ENCODE peak calls at places on chromosomes 4 and X, in six cellular contexts. U is activated T-helper 1 cell treated with anti-CD3 and anti-CD28 coated beads, Interleukin-12 subunit alpha, Interleukin-12 subunit beta, Interleukin-2, Interleukin-4 antibody, amounts not matched to agents 30 ng/mL and 10 ng/mL and 1 ng/mL, durations not matched to agents 14 hours and 24 hours and 36 hours; T is chondrocyte; P is Panc1; F is body of pancreas; D is H7. X is an unnamed sample.

GRCh38 chr4:14853186-14853946 is 148.9 kb upstream of the CPEB2 start:
- DNase-seq in U (no peak), T (no peak), P (no peak), F (no peak), D (no peak), X (peak; percentile 83)

GRCh38 chr4:182338731-182339130 is 95.5 kb downstream of the TENM3 start:
- DNase-seq in U (no peak), T (no peak), P (no peak), F (no peak), D (no peak), X (no peak)

GRCh38 chr4:182533948-182534347 is 290.7 kb downstream of the TENM3 start:
- DNase-seq in U (no peak), T (no peak), P (no peak), F (no peak), D (no peak), X (peak; percentile 74)

GRCh38 chr4:139025841-139026240 is 10.3 kb downstream of the NOCT start:
- DNase-seq in U (no peak), T (no peak), P (no peak), F (no peak), D (no peak), X (no peak)

GRCh38 chr4:112952301-112952700 is 97.2 kb upstream of the ANK2 start:
- DNase-seq in U (no peak), T (no peak), P (no peak), F (no peak), D (no peak), X (no peak)

GRCh38 chr4:174380699-174381098 is 97.0 kb downstream of the CEP44 start:
- DNase-seq in U (no peak), T (no peak), P (no peak), F (no peak), D (no peak), X (no peak)

GRCh38 chrX:70433848-70434351 is 10.7 kb upstream of the DLG3 start:
- DNase-seq in U (peak; percentile 64), T (no peak), P (peak; percentile 20), F (peak; percentile 81), D (peak; percentile 87), X (peak; percentile 56)

GRCh38 chrX:107207943-107208342 is 1.5 kb downstream of the DNAAF6 start:
- DNase-seq in U (no peak), T (no peak), P (no peak), F (no peak), D (no peak), X (no peak)

GRCh38 chrX:136736690-136737089 is 44.0 kb downstream of the ARHGEF6 start:
- DNase-seq in U (no peak), T (no peak), P (no peak), F (no peak), D (no peak), X (no peak)

GRCh38 chr4:17324431-17324830 is 187.5 kb downstream of the QDPR start:
- DNase-seq in U (peak; percentile 21), T (no peak), P (no peak), F (peak; percentile 22), D (peak; percentile 49), X (peak; percentile 39)

GRCh38 chr4:121674696-121675095 is 22.1 kb downstream of the ANXA5 start:
- DNase-seq in U (no peak), T (no peak), P (no peak), F (no peak), D (no peak), X (no peak)

GRCh38 chr4:52852041-52852440 is 10.1 kb upstream of the RASL11B start:
- DNase-seq in U (no peak), T (no peak), P (no peak), F (no peak), D (no peak), X (no peak)

GRCh38 chr4:186701788-186702187 is 21.9 kb downstream of the FAT1 start:
- DNase-seq in U (no peak), T (no peak), P (no peak), F (no peak), D (no peak), X (no peak)

GRCh38 chrX:15493118-15494082 is at the start of gene PIR:
- DNase-seq in U (peak; percentile 54), T (peak; percentile 95), P (peak; percentile 8), F (peak; percentile 94), D (peak; percentile 94), X (peak; percentile 90)

GRCh38 chr4:1851160-1851559 is 4.8 kb downstream of the LETM1 start:
- DNase-seq in U (no peak), T (no peak), P (no peak), F (no peak), D (peak; percentile 86), X (no peak)

GRCh38 chr4:139672732-139673131 is 7.1 kb downstream of the MGST2 start:
- DNase-seq in U (no peak), T (no peak), P (no peak), F (no peak), D (no peak), X (no peak)

GRCh38 chrX:13216139-13216538 is 103.7 kb downstream of the ATXN3L start:
- DNase-seq in U (no peak), T (no peak), P (no peak), F (no peak), D (no peak), X (no peak)

GRCh38 chr4:118337954-118338353 is 14.8 kb downstream of the PRSS12 start:
- DNase-seq in U (no peak), T (no peak), P (no peak), F (no peak), D (no peak), X (peak; percentile 15)

GRCh38 chr4:76212851-76213414 is 691 bp downstream of the SCARB2 start:
- DNase-seq in U (peak; percentile 25), T (no peak), P (no peak), F (peak; percentile 29), D (peak; percentile 20), X (peak; percentile 17)

GRCh38 chr4:106034205-106034604 is 138.9 kb downstream of the NPNT start:
- DNase-seq in U (no peak), T (no peak), P (no peak), F (no peak), D (no peak), X (no peak)

GRCh38 chr4:144449623-144450022 is 196.3 kb upstream of the HHIP start:
- DNase-seq in U (no peak), T (no peak), P (no peak), F (no peak), D (no peak), X (peak; percentile 78)

GRCh38 chr4:2886161-2886560 is 42.5 kb downstream of the ADD1 start:
- DNase-seq in U (no peak), T (no peak), P (no peak), F (no peak), D (no peak), X (no peak)

GRCh38 chr4:184961693-184962092 is 56.6 kb upstream of the HELT start:
- DNase-seq in U (no peak), T (no peak), P (no peak), F (peak; percentile 61), D (peak; percentile 66), X (no peak)

GRCh38 chrX:124478046-124478445 is 131.7 kb downstream of the SH2D1A start:
- DNase-seq in U (no peak), T (no peak), P (no peak), F (no peak), D (no peak), X (no peak)

GRCh38 chr4:145283909-145284308 is 103.5 kb upstream of the OTUD4 start:
- DNase-seq in U (no peak), T (no peak), P (no peak), F (no peak), D (no peak), X (no peak)

GRCh38 chr4:15037923-15038541 is 35.8 kb downstream of the CPEB2 start:
- DNase-seq in U (no peak), T (no peak), P (no peak), F (no peak), D (no peak), X (no peak)

GRCh38 chr4:8727131-8727530 is 134.6 kb downstream of the CPZ start:
- DNase-seq in U (no peak), T (no peak), P (no peak), F (no peak), D (peak; percentile 13), X (no peak)

GRCh38 chr4:17173300-17173699 is 274.9 kb upstream of the LDB2 start:
- DNase-seq in U (no peak), T (no peak), P (no peak), F (no peak), D (peak; percentile 52), X (no peak)

X was measured in HT1080.